ENCODE peak calls at places on chromosomes 7 and 10, in four cellular contexts. One of them, this sample, is unnamed.

GRCh38 chr7:139095194-139095659 is 14.3 kb downstream of the ZC3HAV1 start:
- DNase-seq in GM12878: peak; percentile 88
- DNase-seq in K562: no peak
- DNase-seq in GM12891: peak; percentile 71
- DNase-seq in this sample: peak; percentile 94

GRCh38 chr7:44395067-44395466 is 69.7 kb upstream of the CAMK2B start:
- DNase-seq in GM12878: no peak
- DNase-seq in K562: no peak
- DNase-seq in GM12891: no peak
- DNase-seq in this sample: no peak

GRCh38 chr7:12322287-12322902 is 81.3 kb downstream of the VWDE start:
- DNase-seq in GM12878: no peak
- DNase-seq in K562: peak; percentile 22
- DNase-seq in GM12891: no peak
- DNase-seq in this sample: no peak

GRCh38 chr10:60230892-60231291 is 158.8 kb downstream of the ANK3 start:
- DNase-seq in GM12878: no peak
- DNase-seq in K562: no peak
- DNase-seq in GM12891: no peak
- DNase-seq in this sample: no peak

GRCh38 chr10:30929901-30930520 is 101.7 kb downstream of the ZNF438 start:
- DNase-seq in GM12878: no peak
- DNase-seq in K562: no peak
- DNase-seq in GM12891: no peak
- DNase-seq in this sample: no peak

GRCh38 chr10:126849646-126850045 is 55.6 kb upstream of the DOCK1 start:
- DNase-seq in GM12878: no peak
- DNase-seq in K562: no peak
- DNase-seq in GM12891: no peak
- DNase-seq in this sample: no peak

GRCh38 chr10:60535427-60535826 is 145.8 kb upstream of the ANK3 start:
- DNase-seq in GM12878: no peak
- DNase-seq in K562: no peak
- DNase-seq in GM12891: no peak
- DNase-seq in this sample: no peak

GRCh38 chr7:137890449-137890916 is 43.7 kb upstream of the DGKI start:
- DNase-seq in GM12878: no peak
- DNase-seq in K562: no peak
- DNase-seq in GM12891: no peak
- DNase-seq in this sample: no peak

GRCh38 chr10:5512331-5512730 is 12.4 kb upstream of the CALML3 start:
- DNase-seq in GM12878: no peak
- DNase-seq in K562: no peak
- DNase-seq in GM12891: no peak
- DNase-seq in this sample: no peak

GRCh38 chr10:44648691-44649090 is 262.4 kb upstream of the TMEM72 start:
- DNase-seq in GM12878: no peak
- DNase-seq in K562: no peak
- DNase-seq in GM12891: no peak
- DNase-seq in this sample: no peak

GRCh38 chr10:104328916-104329710 is 9.2 kb downstream of the ITPRIP start:
- DNase-seq in GM12878: no peak
- DNase-seq in K562: no peak
- DNase-seq in GM12891: no peak
- DNase-seq in this sample: peak; percentile 87

GRCh38 chr10:14670551-14671240 is 104.0 kb downstream of the FAM107B start:
- DNase-seq in GM12878: no peak
- DNase-seq in K562: no peak
- DNase-seq in GM12891: no peak
- DNase-seq in this sample: no peak

GRCh38 chr10:93080350-93081046 is 6.8 kb downstream of the CYP26A1 start:
- DNase-seq in GM12878: no peak
- DNase-seq in K562: peak; percentile 71
- DNase-seq in GM12891: peak; percentile 62
- DNase-seq in this sample: peak; percentile 45

GRCh38 chr7:105734233-105734632 is 142.2 kb downstream of the ATXN7L1 start:
- DNase-seq in GM12878: no peak
- DNase-seq in K562: no peak
- DNase-seq in GM12891: no peak
- DNase-seq in this sample: no peak

GRCh38 chr10:21810582-21811244 is 192.8 kb downstream of the DNAJC1 start:
- DNase-seq in GM12878: no peak
- DNase-seq in K562: peak; percentile 36
- DNase-seq in GM12891: no peak
- DNase-seq in this sample: no peak

GRCh38 chr7:101420436-101420835 is 57.8 kb downstream of the COL26A1 start:
- DNase-seq in GM12878: no peak
- DNase-seq in K562: peak; percentile 85
- DNase-seq in GM12891: no peak
- DNase-seq in this sample: no peak

GRCh38 chr7:192701-193536 is 548 bp downstream of the FAM20C start:
- DNase-seq in GM12878: no peak
- DNase-seq in K562: no peak
- DNase-seq in GM12891: no peak
- DNase-seq in this sample: no peak

GRCh38 chr7:50308301-50309129 is 4.0 kb downstream of the IKZF1 start:
- DNase-seq in GM12878: no peak
- DNase-seq in K562: peak; percentile 41
- DNase-seq in GM12891: no peak
- DNase-seq in this sample: peak; percentile 62

GRCh38 chr7:5526190-5527037 is 102.8 kb upstream of the TNRC18 start:
- DNase-seq in GM12878: no peak
- DNase-seq in K562: no peak
- DNase-seq in GM12891: no peak
- DNase-seq in this sample: peak; percentile 64

GRCh38 chr7:78924581-78924980 is 528.9 kb downstream of the MAGI2 start:
- DNase-seq in GM12878: no peak
- DNase-seq in K562: no peak
- DNase-seq in GM12891: no peak
- DNase-seq in this sample: no peak

GRCh38 chr7:105808703-105809590 is 67.5 kb downstream of the ATXN7L1 start:
- DNase-seq in GM12878: peak; percentile 99
- DNase-seq in K562: no peak
- DNase-seq in GM12891: peak; percentile 54
- DNase-seq in this sample: peak; percentile 45

GRCh38 chr10:130756651-130757050 is 554.9 kb downstream of the TCERG1L start:
- DNase-seq in GM12878: no peak
- DNase-seq in K562: no peak
- DNase-seq in GM12891: no peak
- DNase-seq in this sample: no peak

GRCh38 chr7:158460665-158461064 is 127.0 kb downstream of the PTPRN2 start:
- DNase-seq in GM12878: no peak
- DNase-seq in K562: no peak
- DNase-seq in GM12891: no peak
- DNase-seq in this sample: no peak

GRCh38 chr10:86343761-86344160 is 22.8 kb downstream of the GRID1 start:
- DNase-seq in GM12878: no peak
- DNase-seq in K562: no peak
- DNase-seq in GM12891: no peak
- DNase-seq in this sample: no peak

GRCh38 chr7:6198687-6199595 is 73.5 kb downstream of the CYTH3 start:
- DNase-seq in GM12878: no peak
- DNase-seq in K562: no peak
- DNase-seq in GM12891: no peak
- DNase-seq in this sample: no peak

GRCh38 chr7:115410427-115410805 is 488.5 kb downstream of the MDFIC start:
- DNase-seq in GM12878: no peak
- DNase-seq in K562: no peak
- DNase-seq in GM12891: no peak
- DNase-seq in this sample: peak; percentile 43

GRCh38 chr7:94190599-94191061 is 186.5 kb upstream of the BET1 start:
- DNase-seq in GM12878: no peak
- DNase-seq in K562: no peak
- DNase-seq in GM12891: no peak
- DNase-seq in this sample: no peak

GRCh38 chr7:81780914-81781693 is 11.3 kb upstream of the HGF start:
- DNase-seq in GM12878: no peak
- DNase-seq in K562: no peak
- DNase-seq in GM12891: no peak
- DNase-seq in this sample: peak; percentile 15

GRCh38 chr7:155009570-155010157 is 6.7 kb upstream of the PAXIP1 start:
- DNase-seq in GM12878: no peak
- DNase-seq in K562: peak; percentile 53
- DNase-seq in GM12891: no peak
- DNase-seq in this sample: no peak

GRCh38 chr7:36642010-36642409 is 82.3 kb downstream of the AOAH start:
- DNase-seq in GM12878: no peak
- DNase-seq in K562: no peak
- DNase-seq in GM12891: no peak
- DNase-seq in this sample: no peak

DNA sequence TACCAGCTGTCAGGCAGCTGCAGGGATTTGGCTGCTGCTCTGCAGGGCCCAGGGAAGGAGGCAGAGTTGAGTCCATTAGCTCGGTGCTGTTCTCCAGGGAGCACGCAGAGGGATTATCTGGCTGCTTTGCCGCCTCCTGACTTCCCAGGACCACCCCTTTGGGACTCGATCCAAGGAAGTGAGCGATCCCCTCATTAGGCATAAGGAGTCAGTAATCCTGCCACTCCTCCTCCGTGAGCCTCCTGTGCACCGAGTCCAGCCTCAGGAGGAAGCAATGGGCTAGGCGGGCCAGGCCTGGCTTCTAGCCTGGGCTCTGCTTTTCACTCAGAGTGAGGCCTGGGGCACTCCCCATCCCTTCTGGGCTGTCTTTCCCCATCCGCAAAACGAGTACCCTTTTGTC is 417.9 kb downstream of the RPS24 start:
- DNase-seq in GM12878: no peak
- DNase-seq in K562: no peak
- DNase-seq in GM12891: no peak
- DNase-seq in this sample: no peak
- TF ChIP-seq SPI1 in GM12878: no peak
- TF ChIP-seq SPI1 in K562: no peak
- TF ChIP-seq SPI1 in GM12891: no peak
- TF ChIP-seq SPI1 in this sample: no peak

DNA sequence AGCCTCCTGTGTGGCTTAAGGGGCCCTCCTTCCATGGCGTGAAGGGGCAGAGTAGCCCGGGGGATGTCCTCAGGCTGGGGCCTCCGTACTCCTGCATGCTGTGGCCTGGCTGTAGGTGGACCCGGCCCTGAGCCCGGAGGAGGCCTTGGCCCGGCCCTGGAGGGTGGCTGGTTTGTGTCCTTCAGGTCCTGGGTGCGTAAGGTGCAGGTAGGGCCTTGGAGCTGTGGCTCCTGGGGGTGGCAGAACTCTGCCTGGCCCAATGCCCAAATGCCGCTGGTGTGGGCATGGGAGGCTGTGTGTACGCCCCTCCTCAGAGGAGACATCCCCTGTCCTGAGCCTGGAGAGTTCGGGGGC is 26.9 kb upstream of the AMZ1 start:
- DNase-seq in GM12878: no peak
- DNase-seq in K562: no peak
- DNase-seq in GM12891: no peak
- DNase-seq in this sample: no peak
- TF ChIP-seq POLR2AphosphoS5 in GM12878: no peak
- TF ChIP-seq POLR2AphosphoS5 in K562: no peak
- TF ChIP-seq POLR2AphosphoS5 in GM12891: no peak
- TF ChIP-seq POLR2AphosphoS5 in this sample: no peak

GRCh38 chr10:90577569-90577968 is 280.3 kb downstream of the HTR7 start:
- DNase-seq in GM12878: no peak
- DNase-seq in K562: no peak
- DNase-seq in GM12891: no peak
- DNase-seq in this sample: no peak

GRCh38 chr10:90583416-90583815 is 274.4 kb downstream of the HTR7 start:
- DNase-seq in GM12878: no peak
- DNase-seq in K562: no peak
- DNase-seq in GM12891: no peak
- DNase-seq in this sample: no peak

DNA sequence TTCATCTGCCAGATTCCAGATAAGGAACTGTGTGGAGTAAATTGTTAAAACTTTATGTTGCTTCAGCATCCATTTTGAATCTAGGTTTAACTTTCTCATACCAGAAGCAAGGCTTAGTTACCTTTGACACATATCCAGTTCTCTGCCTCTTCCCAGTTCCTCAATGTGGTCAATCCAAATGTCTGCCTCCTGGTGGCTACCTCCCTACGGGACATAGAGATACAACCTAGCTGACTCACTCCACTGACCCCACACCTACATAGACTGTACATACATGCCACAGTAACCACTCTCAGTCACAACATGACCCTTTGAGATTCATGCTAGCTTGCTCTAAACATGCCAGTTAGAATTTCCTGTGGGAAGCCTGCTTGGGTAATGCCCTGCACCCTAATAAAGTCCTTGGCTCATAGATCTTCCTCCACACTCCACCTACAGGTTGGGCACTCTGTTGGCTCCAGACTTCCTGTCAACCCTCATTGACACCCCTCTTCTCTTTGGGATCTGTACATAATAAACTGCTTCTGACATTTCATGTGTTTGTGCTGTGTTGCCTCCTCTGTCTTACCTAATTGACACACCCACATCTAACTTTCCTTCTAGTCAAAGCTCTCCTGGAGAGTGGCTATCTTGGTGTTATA is 278.1 kb downstream of the HTR7 start:
- DNase-seq in GM12878: no peak
- DNase-seq in K562: no peak
- DNase-seq in GM12891: no peak
- DNase-seq in this sample: no peak
- TF ChIP-seq SPI1 in GM12878: peak; percentile 39
- TF ChIP-seq SPI1 in K562: no peak
- TF ChIP-seq SPI1 in GM12891: peak; percentile 32
- TF ChIP-seq SPI1 in this sample: no peak

GRCh38 chr7:69187824-69188335 is 410.4 kb upstream of the AUTS2 start:
- DNase-seq in GM12878: no peak
- DNase-seq in K562: no peak
- DNase-seq in GM12891: no peak
- DNase-seq in this sample: no peak

GRCh38 chr7:69186974-69187373 is 411.3 kb upstream of the AUTS2 start:
- DNase-seq in GM12878: no peak
- DNase-seq in K562: no peak
- DNase-seq in GM12891: no peak
- DNase-seq in this sample: no peak

GRCh38 chr7:69190738-69191137 is 407.5 kb upstream of the AUTS2 start:
- DNase-seq in GM12878: no peak
- DNase-seq in K562: no peak
- DNase-seq in GM12891: no peak
- DNase-seq in this sample: no peak

GRCh38 chr7:69190025-69190424 is 408.2 kb upstream of the AUTS2 start:
- DNase-seq in GM12878: no peak
- DNase-seq in K562: no peak
- DNase-seq in GM12891: no peak
- DNase-seq in this sample: no peak

DNA sequence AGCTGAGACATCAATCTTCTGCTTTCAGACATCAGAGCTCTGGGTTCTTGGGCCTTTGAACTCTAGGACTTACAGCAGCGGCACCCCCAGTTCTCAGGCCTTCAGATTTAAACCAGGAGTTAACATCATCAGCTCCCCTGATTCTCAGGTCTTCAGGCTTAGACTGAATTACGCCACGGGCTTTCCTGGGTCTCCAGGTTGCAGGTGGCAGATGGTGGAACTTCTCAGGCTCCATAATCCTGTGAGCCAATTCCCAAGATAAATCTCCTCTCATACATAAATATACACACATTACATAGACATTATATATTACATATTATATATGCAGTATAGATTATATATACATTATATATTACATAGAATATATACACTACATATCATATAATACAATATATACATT is 408.9 kb upstream of the AUTS2 start:
- DNase-seq in GM12878: no peak
- DNase-seq in K562: no peak
- DNase-seq in GM12891: no peak
- DNase-seq in this sample: no peak
- TF ChIP-seq POLR2AphosphoS5 in GM12878: no peak
- TF ChIP-seq POLR2AphosphoS5 in K562: no peak
- TF ChIP-seq POLR2AphosphoS5 in GM12891: no peak
- TF ChIP-seq POLR2AphosphoS5 in this sample: no peak